ENCODE peak calls at places on chromosomes 4 and X, in seven cellular contexts. I is Peyer's patch, T is caudate nucleus, U is lower leg skin, P is progenitor cell of endocrine pancreas, D is Caco-2, L is brain microvascular endothelial cell. G is an unnamed sample.

GRCh38 chrX:153651540-153652079 is 4.6 kb downstream of the DUSP9 start:
- DNase-seq in I (no peak), T (no peak), U (no peak), P (no peak), D (no peak), L (no peak), G (no peak)

GRCh38 chrX:17412692-17413091 is 37.7 kb downstream of the NHS start:
- DNase-seq in I (no peak), T (no peak), U (no peak), P (no peak), D (no peak), L (peak), G (no peak)

GRCh38 chr4:91116861-91117260 is 989.7 kb downstream of the CCSER1 start:
- DNase-seq in I (no peak), T (no peak), U (no peak), P (no peak), D (no peak), L (no peak), G (no peak)

GRCh38 chr4:25113915-25114904 is 46.0 kb downstream of the SEPSECS start:
- DNase-seq in I (no peak), T (no peak), U (no peak), P (no peak), D (no peak), L (peak), G (no peak)

GRCh38 chr4:8777320-8778196 is 94.1 kb downstream of the HMX1 start:
- DNase-seq in I (no peak), T (no peak), U (no peak), P (no peak), D (no peak), L (no peak), G (no peak)

GRCh38 chr4:53601251-53601764 is 10.0 kb upstream of the LNX1 start:
- DNase-seq in I (no peak), T (no peak), U (no peak), P (no peak), D (peak), L (no peak), G (no peak)

GRCh38 chrX:120781416-120781815 is 94.2 kb downstream of the CT47B1 start:
- DNase-seq in I (no peak), T (no peak), U (no peak), P (no peak), D (no peak), L (no peak), G (no peak)

GRCh38 chrX:11143931-11144678 is 33.0 kb downstream of the HCCS start:
- DNase-seq in I (no peak), T (peak), U (peak), P (peak), D (peak), L (peak), G (no peak)

GRCh38 chr4:5893591-5893990 is 705 bp upstream of the CRMP1 start:
- DNase-seq in I (no peak), T (no peak), U (no peak), P (no peak), D (no peak), L (no peak), G (no peak)

GRCh38 chrX:23959781-23960180 is 52.0 kb downstream of the CXorf58 start:
- DNase-seq in I (no peak), T (no peak), U (no peak), P (no peak), D (no peak), L (no peak), G (no peak)

GRCh38 chr4:152258804-152259708 is 276.8 kb downstream of the FBXW7 start:
- DNase-seq in I (no peak), T (no peak), U (no peak), P (no peak), D (no peak), L (peak), G (no peak)

GRCh38 chr4:169438057-169438480 is 167.3 kb upstream of the SH3RF1 start:
- DNase-seq in I (no peak), T (no peak), U (no peak), P (no peak), D (no peak), L (no peak), G (no peak)

GRCh38 chr4:40514409-40515025 is 115.1 kb downstream of the RBM47 start:
- DNase-seq in I (peak), T (no peak), U (no peak), P (no peak), D (peak), L (no peak), G (no peak)

GRCh38 chrX:18938710-18939109 is 45.2 kb downstream of the PHKA2 start:
- DNase-seq in I (no peak), T (no peak), U (no peak), P (no peak), D (no peak), L (no peak), G (no peak)

GRCh38 chr4:80811413-80811812 is 219.1 kb upstream of the BMP3 start:
- DNase-seq in I (no peak), T (no peak), U (no peak), P (no peak), D (no peak), L (no peak), G (no peak)

GRCh38 chr4:74682567-74683359 is 111.6 kb downstream of the BTC start:
- DNase-seq in I (no peak), T (no peak), U (no peak), P (peak), D (peak), L (peak), G (no peak)

GRCh38 chr4:112895785-112896184 is 153.7 kb upstream of the ANK2 start:
- DNase-seq in I (no peak), T (peak), U (no peak), P (no peak), D (no peak), L (no peak), G (peak)

GRCh38 chr4:72553540-72553939 is 15.5 kb downstream of the ADAMTS3 start:
- DNase-seq in I (no peak), T (no peak), U (no peak), P (no peak), D (no peak), L (no peak), G (no peak)

GRCh38 chr4:112982677-112983076 is 66.8 kb upstream of the ANK2 start:
- DNase-seq in I (no peak), T (no peak), U (no peak), P (no peak), D (no peak), L (no peak), G (no peak)

GRCh38 chrX:152074163-152074562 is 64.2 kb downstream of the MAGEA10 start:
- DNase-seq in I (no peak), T (no peak), U (no peak), P (no peak), D (no peak), L (peak), G (no peak)

GRCh38 chr4:178306565-178306964 is 864.3 kb upstream of the AGA start:
- DNase-seq in I (no peak), T (no peak), U (no peak), P (no peak), D (no peak), L (no peak), G (no peak)

GRCh38 chr4:175459571-175459970 is 352.5 kb downstream of the GPM6A start:
- DNase-seq in I (no peak), T (no peak), U (no peak), P (no peak), D (no peak), L (no peak), G (no peak)

GRCh38 chr4:26992657-26993361 is 132.2 kb downstream of the STIM2 start:
- DNase-seq in I (no peak), T (no peak), U (no peak), P (no peak), D (no peak), L (peak), G (no peak)

GRCh38 chr4:33411182-33411581 is 2691.0 kb downstream of the PCDH7 start:
- DNase-seq in I (no peak), T (no peak), U (no peak), P (no peak), D (no peak), L (no peak), G (no peak)

GRCh38 chr4:37964734-37965457 is 4.7 kb downstream of the PTTG2 start:
- DNase-seq in I (no peak), T (no peak), U (no peak), P (no peak), D (no peak), L (no peak), G (no peak)

GRCh38 chrX:153474718-153475117 is 4.3 kb upstream of the HAUS7 start:
- DNase-seq in I (peak), T (no peak), U (peak), P (no peak), D (peak), L (no peak), G (no peak)

GRCh38 chr4:87055340-87055739 is 120.5 kb downstream of the AFF1 start:
- DNase-seq in I (no peak), T (no peak), U (no peak), P (no peak), D (no peak), L (no peak), G (no peak)

GRCh38 chr4:53932784-53933183 is 131.6 kb downstream of the CHIC2 start:
- DNase-seq in I (no peak), T (no peak), U (no peak), P (no peak), D (no peak), L (peak), G (no peak)

GRCh38 chr4:158837527-158838141 is 68.8 kb downstream of the FNIP2 start:
- DNase-seq in I (no peak), T (no peak), U (no peak), P (no peak), D (no peak), L (no peak), G (no peak)

GRCh38 chr4:74631338-74631737 is 163.0 kb downstream of the BTC start:
- DNase-seq in I (no peak), T (no peak), U (no peak), P (no peak), D (peak), L (peak), G (no peak)

GRCh38 chr4:26692014-26692726 is 108.3 kb downstream of the TBC1D19 start:
- DNase-seq in I (no peak), T (no peak), U (no peak), P (no peak), D (no peak), L (no peak), G (no peak)

GRCh38 chr4:94413085-94413685 is 38.6 kb upstream of the PDLIM5 start:
- DNase-seq in I (no peak), T (no peak), U (no peak), P (no peak), D (no peak), L (no peak), G (no peak)

GRCh38 chr4:109155112-109155511 is 147.3 kb downstream of the COL25A1 start:
- DNase-seq in I (no peak), T (no peak), U (no peak), P (no peak), D (no peak), L (no peak), G (no peak)

GRCh38 chrX:110852180-110852579 is 56.6 kb upstream of the CHRDL1 start:
- DNase-seq in I (no peak), T (no peak), U (no peak), P (no peak), D (no peak), L (no peak), G (no peak)

GRCh38 chr4:121927948-121928347 is 23.9 kb downstream of the TRPC3 start:
- DNase-seq in I (no peak), T (no peak), U (no peak), P (no peak), D (no peak), L (no peak), G (no peak)

GRCh38 chr4:15149842-15150592 is 147.7 kb downstream of the CPEB2 start:
- DNase-seq in I (peak), T (peak), U (peak), P (peak), D (peak), L (peak), G (peak)

GRCh38 chr4:188246488-188246887 is 107.2 kb downstream of the TRIML1 start:
- DNase-seq in I (no peak), T (no peak), U (no peak), P (no peak), D (no peak), L (no peak), G (no peak)